ENCODE peak calls at places on chromosomes 7 and 10, in five cellular contexts. I is lower lobe of right lung, G is colonic mucosa, C is right cardiac atrium, E is neuronal stem cell. T is an unnamed sample.

GRCh38 chr7:74289660-74290589 is 718 bp downstream of the CLIP2 start:
- DNase-seq in G (peak), E (no peak), C (peak), I (peak), T (no peak)

GRCh38 chr10:93554760-93555432 is 11.6 kb upstream of the FFAR4 start:
- DNase-seq in C (peak), I (peak), G (peak), E (peak), T (no peak)

GRCh38 chr7:100632951-100633717 is 8.2 kb downstream of the TFR2 start:
- DNase-seq in C (peak), E (no peak), I (peak), G (peak), T (no peak)

GRCh38 chr10:21315321-21316220 is 209.9 kb downstream of the SKIDA1 start:
- DNase-seq in I (peak), E (peak), G (peak), C (peak), T (no peak)

GRCh38 chr7:137978464-137979237 is 23.2 kb downstream of the CREB3L2 start:
- DNase-seq in G (no peak), E (no peak), C (peak), I (no peak), T (no peak)

GRCh38 chr7:17181482-17181881 is 117.0 kb upstream of the AHR start:
- DNase-seq in E (no peak), C (no peak), I (no peak), G (no peak), T (no peak)

GRCh38 chr7:155911471-155912105 is 99.3 kb upstream of the SHH start:
- DNase-seq in G (no peak), I (no peak), E (no peak), C (no peak), T (no peak)

GRCh38 chr10:48448796-48449195 is 142.3 kb downstream of the MAPK8 start:
- DNase-seq in G (no peak), C (no peak), E (no peak), I (no peak), T (no peak)

GRCh38 chr10:3108575-3109105 is 41.3 kb downstream of the PFKP start:
- DNase-seq in C (no peak), G (no peak), I (no peak), E (no peak), T (no peak)

GRCh38 chr7:101787864-101788263 is 29.6 kb upstream of the CUX1 start:
- DNase-seq in E (no peak), I (no peak), C (no peak), G (no peak), T (no peak)

GRCh38 chr7:1497293-1497927 is 6.8 kb downstream of the INTS1 start:
- DNase-seq in E (no peak), I (no peak), G (no peak), C (peak), T (no peak)

GRCh38 chr7:28516390-28517145 is 104.2 kb downstream of the CREB5 start:
- DNase-seq in I (no peak), E (no peak), C (no peak), G (no peak), T (no peak)

GRCh38 chr10:132838346-132838970 is 52.5 kb upstream of the NKX6-2 start:
- DNase-seq in E (no peak), I (no peak), C (no peak), G (no peak), T (no peak)

GRCh38 chr7:1632506-1632905 is 37.6 kb upstream of the ELFN1 start:
- DNase-seq in C (no peak), E (no peak), I (no peak), G (no peak), T (no peak)

GRCh38 chr7:157136372-157136771 is 2.4 kb upstream of the UBE3C start:
- DNase-seq in G (no peak), C (no peak), I (no peak), E (no peak), T (no peak)

GRCh38 chr10:49600781-49601400 is 9.2 kb upstream of the SLC18A3 start:
- DNase-seq in G (peak), I (no peak), E (no peak), C (no peak), T (no peak)

GRCh38 chr10:88949051-88949450 is 3.5 kb downstream of the ACTA2 start:
- DNase-seq in C (no peak), G (no peak), I (no peak), E (no peak), T (no peak)

GRCh38 chr10:88952647-88953111 is at the start of gene ACTA2:
- DNase-seq in G (peak), I (no peak), C (peak), E (no peak), T (no peak)

GRCh38 chr10:88953662-88954061 is 1.1 kb upstream of the ACTA2 start:
- DNase-seq in E (no peak), G (no peak), I (no peak), C (no peak), T (no peak)

GRCh38 chr10:88946965-88947590 is 5.5 kb downstream of the ACTA2 start:
- DNase-seq in I (no peak), C (no peak), E (no peak), G (no peak), T (no peak)

DNA sequence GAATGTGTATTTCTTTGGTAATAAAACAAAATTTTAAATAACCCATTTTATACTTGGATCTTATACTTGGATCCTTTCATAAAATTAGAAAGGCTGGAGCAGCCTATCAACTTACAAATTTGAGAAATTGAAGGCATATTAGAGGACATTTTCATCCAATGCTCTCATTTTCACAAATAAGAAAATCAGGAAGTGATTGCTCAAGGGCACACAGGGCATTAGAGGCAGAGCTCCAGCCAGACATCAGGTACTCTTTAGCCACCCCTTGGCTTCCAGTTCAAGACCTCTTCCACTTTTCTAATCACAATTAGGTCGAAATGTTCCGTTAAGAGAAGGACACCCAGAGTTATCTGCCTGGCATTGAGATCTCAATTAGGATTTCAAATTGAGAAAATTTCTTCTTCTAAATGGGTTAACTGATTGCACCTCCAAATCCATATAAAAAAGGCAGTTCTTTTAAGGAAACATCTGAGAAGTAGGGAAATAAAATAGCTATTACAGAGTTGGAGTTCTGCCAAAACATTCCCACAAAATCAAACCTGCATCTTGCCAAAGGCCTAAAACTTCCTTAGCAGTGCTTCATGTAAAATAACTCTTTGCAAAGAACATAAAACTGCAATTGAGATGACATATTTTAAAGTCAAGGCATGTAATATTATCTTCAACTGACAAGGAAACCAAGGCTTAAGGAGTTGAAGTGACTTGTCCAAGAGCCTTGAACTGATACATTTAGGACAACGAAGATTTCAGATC is 2.5 kb downstream of the ACTA2 start:
- DNase-seq in E (no peak), C (no peak), I (no peak), G (no peak), T (no peak)
- H3K4me3 ChIP-seq in E (no peak), C (peak), I (peak), G (peak), T (peak)

GRCh38 chr7:33185786-33186185 is 56.4 kb downstream of the BBS9 start:
- DNase-seq in G (no peak), C (no peak), E (peak), I (no peak), T (no peak)
- H3K4me3 ChIP-seq in G (no peak), C (no peak), E (no peak), I (no peak), T (no peak)

GRCh38 chr10:129969528-129970264 is 5.6 kb upstream of the EBF3 start:
- DNase-seq in I (peak), C (peak), G (no peak), E (peak), T (no peak)
- H3K4me3 ChIP-seq in I (no peak), C (peak), G (no peak), E (no peak), T (peak)

GRCh38 chr10:104123397-104123796 is 1.4 kb downstream of the SFR1 start:
- DNase-seq in I (no peak), G (no peak), E (no peak), C (no peak), T (no peak)
- H3K4me3 ChIP-seq in I (no peak), G (no peak), E (no peak), C (no peak), T (no peak)

GRCh38 chr7:35716038-35716803 is 21.3 kb upstream of the HERPUD2 start:
- DNase-seq in C (peak), I (no peak), G (no peak), E (no peak), T (no peak)
- H3K4me3 ChIP-seq in C (peak), I (peak), G (no peak), E (no peak), T (peak)

DNA sequence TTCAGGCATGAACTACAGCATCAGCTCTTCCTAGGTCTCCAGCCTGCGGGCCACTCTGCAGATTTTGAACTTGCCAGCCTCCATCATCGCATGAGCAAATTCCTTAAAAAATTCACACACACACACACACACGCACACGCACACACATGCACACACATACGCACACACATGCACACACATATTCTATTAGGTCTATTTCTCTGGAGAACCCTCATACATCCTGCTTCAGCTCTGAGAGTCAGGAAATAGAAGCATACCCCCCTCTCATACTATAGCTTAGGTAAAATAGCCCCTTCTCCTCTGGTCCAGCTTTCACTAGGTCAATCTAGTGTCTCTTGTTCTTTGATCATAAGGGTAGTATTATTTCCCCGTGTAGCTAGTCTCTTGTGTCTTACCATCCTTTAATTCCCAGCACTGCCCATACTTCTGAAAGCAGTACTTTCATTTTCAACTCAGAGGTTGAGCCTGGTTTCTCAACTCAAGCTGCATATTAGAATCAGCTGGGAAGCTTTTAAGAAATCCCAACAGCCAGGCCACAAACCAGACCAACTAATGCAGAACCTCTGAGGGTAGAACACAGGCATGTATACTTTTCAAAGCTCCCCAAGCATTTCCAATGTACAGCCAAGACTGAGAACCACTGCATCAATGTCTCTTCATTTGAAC is 30.9 kb upstream of the ITGB8 start:
- DNase-seq in G (no peak), I (no peak), E (no peak), C (no peak), T (no peak)
- H3K4me3 ChIP-seq in G (no peak), I (no peak), E (no peak), C (no peak), T (peak)

DNA sequence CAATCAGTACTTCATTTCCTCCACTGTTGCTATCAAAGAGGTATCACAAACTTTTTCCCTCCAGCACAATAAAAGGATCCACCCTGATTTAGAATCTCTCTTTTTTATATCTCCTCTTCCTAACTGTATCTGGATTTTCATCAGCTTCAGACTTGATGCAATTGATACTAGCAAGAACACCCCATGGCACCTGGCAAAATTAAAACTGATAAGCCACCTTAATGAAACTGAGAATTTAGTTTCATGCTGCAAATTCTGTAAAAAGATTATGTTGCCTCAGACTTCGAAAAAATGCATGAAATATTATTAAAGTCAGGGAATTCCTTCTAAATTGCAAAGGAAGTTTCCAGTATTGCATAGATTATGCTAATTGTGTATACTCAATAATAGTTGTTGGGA is 277.0 kb downstream of the HDAC9 start:
- DNase-seq in G (no peak), C (no peak), E (no peak), I (no peak), T (no peak)
- H3K4me3 ChIP-seq in G (no peak), C (no peak), E (no peak), I (no peak), T (no peak)

GRCh38 chr7:69967699-69968450 is 369.6 kb downstream of the AUTS2 start:
- DNase-seq in G (no peak), E (no peak), C (no peak), I (no peak), T (no peak)
- H3K4me3 ChIP-seq in G (no peak), E (no peak), C (peak), I (peak), T (no peak)

GRCh38 chr10:26861326-26861998 is 704 bp upstream of the ABI1 start:
- DNase-seq in C (no peak), I (no peak), E (no peak), G (no peak), T (no peak)
- H3K4me3 ChIP-seq in C (peak), I (peak), E (no peak), G (peak), T (peak)

T was measured in esophagus squamous epithelium.